ENCODE peak calls at places on chromosomes 3 and 15, in six cellular contexts. N is IMR-90, J is neuronal stem cell, P is H9, T is H1, Z is trophoblast cell. U is an unnamed sample.

GRCh38 chr15:69531302-69532027 is 78.8 kb downstream of the RPLP1 start:
- DNase-seq in P (peak; percentile 43), J (no peak), T (no peak), Z (no peak), N (no peak), U (no peak)

GRCh38 chr3:125512135-125512920 is 7.7 kb downstream of the SNX4 start:
- DNase-seq in T (no peak), P (no peak), J (no peak), N (peak; percentile 57), Z (peak; percentile 17), U (peak; percentile 16)

GRCh38 chr3:156837130-156837529 is 11.0 kb downstream of the LEKR1 start:
- DNase-seq in J (no peak), Z (no peak), P (no peak), T (no peak), N (peak; percentile 70), U (peak; percentile 44)

GRCh38 chr3:59692117-59692516 is 642.3 kb upstream of the CFAP20DC start:
- DNase-seq in P (no peak), N (no peak), Z (no peak), J (no peak), T (no peak), U (no peak)

GRCh38 chr15:90765966-90766365 is 48.8 kb downstream of the BLM start:
- DNase-seq in T (no peak), N (no peak), Z (no peak), J (no peak), P (no peak), U (no peak)

GRCh38 chr3:48685293-48685602 is 467 bp downstream of the NCKIPSD start:
- DNase-seq in Z (no peak), P (no peak), J (no peak), T (no peak), N (no peak), U (no peak)

GRCh38 chr3:44077267-44077666 is 164.4 kb upstream of the TOPAZ1 start:
- DNase-seq in J (no peak), P (no peak), N (no peak), Z (no peak), T (no peak), U (peak; percentile 3)

GRCh38 chr3:171944109-171945016 is 95.0 kb upstream of the FNDC3B start:
- DNase-seq in T (no peak), N (no peak), P (no peak), J (no peak), Z (no peak), U (peak; percentile 50)

GRCh38 chr3:15011174-15011573 is 53.9 kb downstream of the MRPS25 start:
- DNase-seq in J (no peak), N (no peak), P (no peak), T (no peak), Z (peak; percentile 87), U (peak; percentile 22)

DNA sequence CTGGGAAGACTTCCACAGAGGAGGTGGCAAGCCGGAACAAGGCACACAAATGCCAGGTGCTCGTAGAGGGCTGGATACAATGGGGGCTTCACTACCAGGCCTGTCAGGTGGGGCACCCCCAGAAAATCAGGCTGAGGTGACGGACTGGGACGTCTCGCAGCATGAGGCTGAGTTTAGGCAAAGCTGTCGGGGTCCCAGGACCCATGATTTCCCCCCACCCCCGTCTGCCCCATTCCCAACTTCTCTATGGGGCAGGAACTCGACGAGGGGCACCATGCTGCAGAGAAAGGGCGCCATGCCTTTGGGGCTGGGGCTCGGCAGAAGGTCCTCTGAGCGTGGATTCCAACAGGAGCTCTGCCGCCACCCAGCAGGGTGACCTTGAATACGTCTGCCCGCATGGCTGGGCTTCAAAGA is 65.7 kb upstream of the HES1 start:
- DNase-seq in P (no peak), N (no peak), T (no peak), J (no peak), Z (no peak), U (no peak)
- H2AK5ac ChIP-seq in P (no peak overlapping the region), N (peak overlapping the region; percentile 28), T (peak overlapping the region; percentile 65), J (peak overlapping the region; percentile 99), Z (peak overlapping the region; percentile 61), U (peak overlapping the region; percentile 45)

GRCh38 chr3:12967751-12968209 is 105.4 kb downstream of the IQSEC1 start:
- DNase-seq in Z (peak; percentile 79), J (peak; percentile 85), N (peak; percentile 83), T (peak; percentile 60), P (peak; percentile 96), U (peak; percentile 83)
- H3K18ac ChIP-seq in Z (peak overlapping the region; percentile 50), J (peak overlapping the region; percentile 90), N (no peak overlapping the region), T (peak overlapping the region; percentile 81), P (peak overlapping the region; percentile 5), U (peak overlapping the region; percentile 44)

DNA sequence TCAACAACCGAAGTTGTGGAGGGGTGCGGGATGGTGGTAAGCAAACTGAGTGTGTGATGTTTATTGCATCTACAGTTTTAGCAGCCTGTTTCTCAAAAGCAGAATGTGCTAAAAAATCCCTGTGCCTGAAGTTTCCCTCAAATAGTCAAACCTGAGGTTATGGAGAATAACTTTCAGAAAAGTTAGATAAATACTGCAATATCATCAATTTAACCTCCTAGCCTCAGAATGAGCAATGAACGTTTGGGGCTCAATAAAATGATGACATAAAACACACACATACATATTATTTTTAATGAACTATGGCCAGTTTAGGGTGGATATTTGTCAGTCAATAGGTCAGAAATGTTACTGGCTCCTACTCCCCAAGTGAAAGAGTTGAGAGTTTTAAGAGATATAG is 201.6 kb downstream of the SEMA6D start:
- DNase-seq in J (no peak), Z (no peak), P (no peak), N (no peak), T (no peak), U (no peak)
- H4K91ac ChIP-seq in J (no peak overlapping the region), Z (no peak overlapping the region), P (no peak overlapping the region), N (no peak overlapping the region), T (no peak overlapping the region), U (no peak overlapping the region)

DNA sequence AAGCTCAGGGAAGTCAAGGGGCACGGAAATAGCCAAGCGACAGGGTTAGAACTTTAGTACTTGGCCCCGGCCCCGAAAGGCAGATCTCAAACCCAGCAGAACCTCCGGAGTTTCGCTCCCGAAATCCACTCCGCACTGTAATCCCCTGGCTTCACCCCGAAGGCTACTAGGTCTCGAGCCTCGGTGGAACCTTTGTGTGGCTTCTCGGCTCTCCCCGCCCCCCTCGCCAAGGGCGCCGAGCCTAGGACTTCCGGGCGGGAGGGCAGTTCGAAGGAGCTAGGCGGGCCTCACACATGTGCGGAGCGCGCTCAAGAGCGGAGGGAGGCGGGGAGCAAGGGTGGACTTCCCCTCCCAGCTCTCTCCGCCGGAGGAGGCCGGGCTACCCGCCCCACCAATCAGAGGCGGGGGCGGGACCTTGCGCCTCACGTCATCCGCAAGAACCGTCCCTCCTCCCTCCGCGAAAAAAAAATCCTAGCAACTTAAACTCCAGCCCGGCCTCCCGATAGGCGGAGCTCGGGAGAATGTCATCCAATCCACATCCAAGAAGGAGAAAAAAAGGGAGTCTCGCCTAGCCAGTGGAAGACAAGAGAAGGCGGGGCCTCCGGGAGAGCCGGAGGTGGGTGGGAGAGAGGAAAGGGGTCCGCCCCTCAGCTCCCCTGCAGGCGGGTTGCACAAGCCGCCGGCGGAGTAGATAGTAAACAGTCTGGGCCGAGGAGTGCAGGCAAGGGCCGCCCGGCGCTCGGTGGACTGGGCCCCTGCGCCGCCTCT is 2.4 kb upstream of the SIN3A start:
- DNase-seq in P (peak; percentile 99), T (peak; percentile 100), Z (peak; percentile 99), J (peak; percentile 100), N (peak; percentile 100), U (peak; percentile 100)
- H2AK5ac ChIP-seq in P (no peak overlapping the region), T (no peak overlapping the region), Z (peak overlapping the region; percentile 80), J (peak overlapping the region; percentile 33), N (peak overlapping the region; percentile 79), U (peak overlapping the region; percentile 11)

GRCh38 chr3:53493997-53494791 is at the start of gene CACNA1D:
- DNase-seq in T (peak; percentile 50), Z (peak; percentile 24), P (peak; percentile 91), J (no peak), N (no peak), U (no peak)
- H3K18ac ChIP-seq in T (peak within 1 kb of the TSS; percentile 19), Z (no peak within 1 kb of the TSS), P (peak within 1 kb of the TSS; percentile 50), J (peak within 1 kb of the TSS; percentile 76), N (no peak within 1 kb of the TSS), U (no peak within 1 kb of the TSS)

GRCh38 chr3:107142786-107143185 is 234.5 kb upstream of the CCDC54 start:
- DNase-seq in N (no peak), T (no peak), P (no peak), J (peak; percentile 38), Z (no peak), U (no peak)
- H4K91ac ChIP-seq in N (no peak overlapping the region), T (no peak overlapping the region), P (no peak overlapping the region), J (no peak overlapping the region), Z (no peak overlapping the region), U (no peak overlapping the region)

DNA sequence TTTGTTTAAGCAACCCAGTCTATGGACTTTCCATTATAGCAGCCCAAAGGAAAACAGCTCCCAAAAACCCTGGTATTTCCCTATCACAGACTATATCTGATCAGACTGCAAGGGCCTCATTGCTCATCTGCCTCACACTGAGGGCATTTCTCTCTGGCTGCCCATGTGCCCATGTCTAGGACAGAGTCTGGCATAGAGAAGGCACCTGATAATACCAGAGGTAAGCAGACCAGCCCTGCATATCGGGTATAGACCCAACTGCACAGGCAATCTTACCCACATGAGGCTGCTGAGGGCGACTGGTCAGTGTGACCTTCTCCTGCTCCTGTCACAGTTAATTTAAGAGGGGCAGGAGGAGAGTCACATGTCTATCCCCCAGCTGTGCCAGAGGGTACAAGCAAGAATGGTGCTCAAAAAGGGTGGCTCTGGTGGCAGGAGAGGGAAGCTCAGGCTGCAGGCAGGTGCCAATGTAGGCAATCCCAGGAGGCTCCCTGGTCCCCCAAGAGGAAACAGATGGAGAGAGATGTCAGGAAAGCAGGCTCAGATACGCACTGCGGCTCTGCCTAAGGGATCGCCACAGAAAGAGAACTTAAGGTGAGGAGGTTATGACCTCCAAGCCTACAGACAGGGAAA is 3.1 kb downstream of the CSRNP1 start:
- DNase-seq in P (no peak), T (no peak), J (no peak), Z (no peak), N (no peak), U (no peak)
- H2AK5ac ChIP-seq in P (no peak overlapping the region), T (peak overlapping the region; percentile 97), J (peak overlapping the region; percentile 16), Z (peak overlapping the region; percentile 70), N (peak overlapping the region; percentile 88), U (peak overlapping the region; percentile 84)

U was measured in mesenchymal stem cell.